ENCODE peak calls at places on chromosomes 12 and 14, in six cellular contexts. H is ELF-1; I is LHCN-M2; B is activated T-helper 1 cell treated with anti-CD3 and anti-CD28 coated beads, Interleukin-2, amount 50 U/mL, for 16 hours; W is anterior cingulate cortex; J is G401. L is an unnamed sample.

GRCh38 chr12:15446798-15447197 is 124.5 kb downstream of the PTPRO start:
- DNase-seq in H (no peak), I (peak), B (no peak), W (no peak), J (no peak), L (peak)

GRCh38 chr12:89421093-89421835 is 69.0 kb upstream of the DUSP6 start:
- DNase-seq in H (no peak), I (no peak), B (no peak), W (no peak), J (no peak), L (no peak)

GRCh38 chr12:103955811-103956514 is 9.7 kb upstream of the TDG start:
- DNase-seq in H (peak), I (no peak), B (no peak), W (no peak), J (peak), L (no peak)

GRCh38 chr12:50104614-50105366 is 982 bp downstream of the GPD1 start:
- DNase-seq in H (no peak), I (no peak), B (no peak), W (no peak), J (no peak), L (no peak)

GRCh38 chr14:24132061-24132685 is 1.7 kb downstream of the FITM1 start:
- DNase-seq in H (no peak), I (no peak), B (no peak), W (no peak), J (no peak), L (no peak)

GRCh38 chr12:116916714-116917114 is 6.0 kb downstream of the FBXW8 start:
- DNase-seq in H (peak), I (peak), B (peak), W (no peak), J (no peak), L (peak)

GRCh38 chr14:102537981-102538597 is 28.5 kb upstream of the ANKRD9 start:
- DNase-seq in H (no peak), I (no peak), B (no peak), W (no peak), J (no peak), L (no peak)

GRCh38 chr14:100692859-100693558 is 33.7 kb upstream of the DLK1 start:
- DNase-seq in H (peak), I (peak), B (no peak), W (no peak), J (no peak), L (peak)

GRCh38 chr12:81722004-81722403 is 37.1 kb downstream of the PPFIA2 start:
- DNase-seq in H (no peak), I (no peak), B (no peak), W (no peak), J (no peak), L (peak)

GRCh38 chr14:37262649-37263048 is 64.9 kb downstream of the MIPOL1 start:
- DNase-seq in H (peak), I (peak), B (no peak), W (no peak), J (no peak), L (no peak)

GRCh38 chr12:31368666-31369361 is 42.9 kb upstream of the SINHCAF start:
- DNase-seq in H (peak), I (no peak), B (no peak), W (no peak), J (no peak), L (no peak)

GRCh38 chr12:100987552-100988277 is 193.1 kb downstream of the ANO4 start:
- DNase-seq in H (peak), I (peak), B (no peak), W (no peak), J (no peak), L (peak)

GRCh38 chr12:74538491-74539258 is 1.0 kb downstream of the ATXN7L3B start:
- DNase-seq in H (peak), I (peak), B (no peak), W (no peak), J (no peak), L (no peak)

GRCh38 chr12:122872815-122873361 is 23.0 kb downstream of the VPS37B start:
- DNase-seq in H (no peak), I (no peak), B (no peak), W (no peak), J (no peak), L (no peak)

GRCh38 chr12:108612788-108613282 is 15.0 kb upstream of the TMEM119 start:
- DNase-seq in H (peak), I (no peak), B (no peak), W (no peak), J (no peak), L (no peak)

GRCh38 chr12:24608637-24609285 is 340.1 kb downstream of the BCAT1 start:
- DNase-seq in H (no peak), I (peak), B (no peak), W (no peak), J (no peak), L (peak)

GRCh38 chr12:57089259-57090245 is 638 bp downstream of the NAB2 start:
- DNase-seq in H (peak), I (peak), B (no peak), W (peak), J (peak), L (peak)

GRCh38 chr14:32430326-32430725 is 101.2 kb downstream of the AKAP6 start:
- DNase-seq in H (no peak), I (peak), B (no peak), W (no peak), J (no peak), L (no peak)

GRCh38 chr12:54352022-54352531 is 12.2 kb downstream of the GPR84 start:
- DNase-seq in H (peak), I (no peak), B (no peak), W (peak), J (peak), L (no peak)